ENCODE peak calls at places on chromosomes 2 and 18, in four cellular contexts. H, Z, O and B are unnamed samples.
A peak's percentile ranks its signal among the peaks of the same experiment; 100 is the strongest.

GRCh38 chr2:148642112-148642744 is 2.3 kb upstream of the EPC2 start:
- DNase-seq in H (no peak), Z (no peak), O (no peak), B (no peak)

GRCh38 chr2:206217743-206218520 is 56.5 kb upstream of the ZDBF2 start:
- DNase-seq in H (no peak), Z (no peak), O (no peak), B (no peak)

GRCh38 chr2:218879881-218880748 is 537 bp upstream of the WNT10A start:
- DNase-seq in H (no peak), Z (no peak), O (no peak), B (peak; percentile 97)

GRCh38 chr2:174546519-174547506 is 50.8 kb downstream of the WIPF1 start:
- DNase-seq in H (no peak), Z (peak; percentile 37), O (no peak), B (no peak)

GRCh38 chr2:17104454-17104853 is 413.8 kb downstream of the RAD51AP2 start:
- DNase-seq in H (no peak), Z (no peak), O (no peak), B (no peak)

GRCh38 chr2:25842155-25842554 is 36.1 kb downstream of the ASXL2 start:
- DNase-seq in H (no peak), Z (no peak), O (no peak), B (no peak)

GRCh38 chr18:23838233-23838632 is 149.0 kb downstream of the LAMA3 start:
- DNase-seq in H (no peak), Z (no peak), O (no peak), B (no peak)

GRCh38 chr2:68646303-68646702 is 2.9 kb downstream of the PROKR1 start:
- DNase-seq in H (no peak), Z (no peak), O (no peak), B (no peak)

GRCh38 chr2:26344581-26345283 is 1.2 kb upstream of the SELENOI start:
- DNase-seq in H (no peak), Z (no peak), O (peak; percentile 41), B (peak; percentile 49)

DNA sequence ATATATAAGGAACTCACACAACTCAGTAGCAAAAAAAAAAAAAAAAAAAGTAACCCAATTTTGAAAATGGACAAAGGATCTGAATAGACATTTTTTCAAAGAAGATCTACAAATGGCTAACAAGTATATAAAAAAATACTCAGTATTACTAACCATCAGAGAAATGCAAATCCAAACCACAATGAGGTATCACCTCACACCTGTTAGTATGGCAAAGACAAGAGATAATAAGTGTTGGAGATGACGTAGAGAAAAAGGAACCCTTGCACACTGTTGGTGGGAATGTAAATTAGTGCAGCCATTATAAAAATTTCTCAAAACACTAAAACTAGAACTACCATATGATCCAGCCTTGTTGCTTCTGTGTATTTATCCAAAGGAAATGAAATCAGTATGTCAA is 5.8 kb upstream of the CNDP1 start:
- DNase-seq in H (no peak), Z (no peak), O (no peak), B (no peak)
- H3K4me1 ChIP-seq in H (peaks cover 9% of the 10 kb centered on the region), Z (no peaks in the 10 kb centered on the region), O (peaks cover 2% of the 10 kb centered on the region), B (no peaks in the 10 kb centered on the region)

GRCh38 chr2:127511917-127512316 is 14.4 kb downstream of the IWS1 start:
- DNase-seq in H (no peak), Z (no peak), O (no peak), B (no peak)

GRCh38 chr2:127514076-127514475 is 12.2 kb downstream of the IWS1 start:
- DNase-seq in H (no peak), Z (no peak), O (no peak), B (no peak)

GRCh38 chr2:127514485-127514884 is 11.8 kb downstream of the IWS1 start:
- DNase-seq in H (no peak), Z (no peak), O (no peak), B (no peak)

GRCh38 chr2:127511090-127511489 is 15.2 kb downstream of the IWS1 start:
- DNase-seq in H (no peak), Z (no peak), O (no peak), B (no peak)

DNA sequence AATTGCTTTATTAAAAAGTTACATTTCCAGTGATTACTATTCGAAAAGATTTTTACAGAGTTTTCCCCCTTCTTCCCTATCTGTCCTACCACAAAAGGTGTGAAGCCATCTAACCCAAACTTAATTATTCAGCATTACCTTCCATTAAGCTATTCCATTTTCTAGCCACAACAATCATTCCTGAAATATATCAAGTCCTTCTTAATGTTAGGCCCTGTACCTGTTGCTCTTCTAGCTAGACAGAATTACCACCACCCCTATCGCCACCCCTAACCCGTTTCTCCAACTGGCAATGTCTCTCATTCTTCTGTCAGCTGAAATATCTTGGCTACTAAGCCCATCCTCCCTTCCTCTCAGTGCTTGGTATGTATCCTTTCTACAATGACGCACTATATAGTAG is 13.9 kb downstream of the IWS1 start:
- DNase-seq in H (no peak), Z (no peak), O (no peak), B (no peak)
- H3K4me1 ChIP-seq in H (peaks cover 82% of the 10 kb centered on the region), Z (peaks cover 23% of the 10 kb centered on the region), O (peaks cover 17% of the 10 kb centered on the region), B (peaks cover 91% of the 10 kb centered on the region)

DNA sequence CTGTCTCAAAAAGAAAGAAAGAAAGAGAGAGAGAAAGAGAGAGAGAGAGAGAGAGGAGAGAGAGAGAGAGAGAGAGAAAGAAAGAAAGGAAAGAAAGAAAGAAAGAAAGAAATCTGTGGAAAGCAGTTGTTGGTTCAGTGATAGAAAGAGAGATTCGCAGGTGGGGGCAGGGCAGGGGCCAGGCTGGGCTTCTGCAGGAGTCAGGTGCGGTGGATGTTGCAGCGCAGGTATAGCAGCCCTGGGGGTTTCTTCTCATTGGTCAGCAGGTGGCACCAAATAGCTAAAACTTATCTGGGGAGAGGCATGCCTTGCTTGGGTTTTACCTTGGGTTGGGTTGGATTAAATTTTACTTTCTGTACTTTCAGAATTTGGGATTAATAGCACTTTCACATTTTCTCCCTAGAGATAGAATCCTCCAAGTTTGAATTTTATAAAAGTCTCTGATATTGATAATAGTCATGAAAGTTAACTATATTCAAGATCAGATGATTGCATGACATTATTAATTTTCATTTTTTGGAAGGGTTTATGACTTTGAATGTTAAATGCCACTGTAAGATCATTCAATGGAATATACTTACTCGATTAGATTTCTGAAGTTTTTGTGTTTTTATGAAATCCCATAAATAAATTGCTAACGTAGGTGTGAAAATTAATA is 66.6 kb downstream of the SPTBN1 start:
- DNase-seq in H (peak; percentile 57), Z (peak; percentile 69), O (peak; percentile 44), B (peak; percentile 78)
- H3K4me1 ChIP-seq in H (peaks cover 73% of the 10 kb centered on the region), Z (peaks cover 21% of the 10 kb centered on the region), O (peaks cover 4% of the 10 kb centered on the region), B (no peaks in the 10 kb centered on the region)

DNA sequence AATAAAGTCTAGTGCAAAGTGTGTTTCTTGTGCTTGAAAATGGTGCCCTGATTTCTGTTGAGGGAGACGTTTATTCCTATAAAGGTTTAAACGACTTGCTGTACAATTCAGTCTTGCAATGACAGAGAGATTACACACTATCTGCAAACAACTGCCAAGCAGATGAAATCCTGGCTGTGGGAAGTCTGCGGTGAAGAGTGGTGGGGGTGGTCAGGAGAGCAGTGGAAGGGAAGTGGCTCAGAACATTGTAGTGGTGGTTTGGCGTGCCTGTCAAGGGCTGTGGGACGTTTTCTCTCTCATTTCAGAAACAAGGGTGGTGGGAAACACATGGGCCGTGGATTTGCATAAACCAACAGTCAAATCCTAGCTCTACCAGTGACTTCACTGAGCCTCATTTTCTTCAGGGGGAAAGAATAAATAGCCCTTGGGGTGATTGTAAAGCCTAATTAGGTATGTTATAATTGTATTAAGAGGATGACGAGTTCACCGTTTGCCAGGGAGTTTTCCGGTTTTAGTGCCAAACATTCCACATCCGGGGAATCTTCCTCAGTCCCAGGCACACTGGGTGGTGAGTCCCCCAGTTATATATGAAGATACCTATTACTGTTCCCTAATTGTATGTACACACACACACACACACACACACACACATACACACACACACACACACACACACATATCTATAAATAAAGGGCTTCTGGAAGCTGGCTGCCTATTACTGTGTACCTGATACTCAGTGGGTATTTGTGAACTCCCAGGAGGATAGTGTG is 115.0 kb downstream of the SPTBN1 start:
- DNase-seq in H (peak; percentile 61), Z (peak; percentile 61), O (peak; percentile 42), B (peak; percentile 72)
- H3K4me1 ChIP-seq in H (peaks cover 96% of the 10 kb centered on the region), Z (peaks cover 60% of the 10 kb centered on the region), O (peaks cover 32% of the 10 kb centered on the region), B (peaks cover 96% of the 10 kb centered on the region)

GRCh38 chr2:233082934-233083755 is 23.0 kb downstream of the INPP5D start:
- DNase-seq in H (no peak), Z (no peak), O (no peak), B (no peak)
- H3K4me1 ChIP-seq in H (peaks cover 98% of the 10 kb centered on the region), Z (no peaks in the 10 kb centered on the region), O (no peaks in the 10 kb centered on the region), B (peaks cover 94% of the 10 kb centered on the region)

GRCh38 chr2:103153580-103153979 is 391.7 kb downstream of the TMEM182 start:
- DNase-seq in H (no peak), Z (no peak), O (no peak), B (no peak)
- H3K4me1 ChIP-seq in H (no peaks in the 10 kb centered on the region), Z (no peaks in the 10 kb centered on the region), O (no peaks in the 10 kb centered on the region), B (no peaks in the 10 kb centered on the region)

GRCh38 chr18:58266291-58266690 is 222.3 kb downstream of the NEDD4L start:
- DNase-seq in H (no peak), Z (no peak), O (no peak), B (no peak)
- H3K4me1 ChIP-seq in H (peaks cover 6% of the 10 kb centered on the region), Z (peaks cover 12% of the 10 kb centered on the region), O (no peaks in the 10 kb centered on the region), B (no peaks in the 10 kb centered on the region)

DNA sequence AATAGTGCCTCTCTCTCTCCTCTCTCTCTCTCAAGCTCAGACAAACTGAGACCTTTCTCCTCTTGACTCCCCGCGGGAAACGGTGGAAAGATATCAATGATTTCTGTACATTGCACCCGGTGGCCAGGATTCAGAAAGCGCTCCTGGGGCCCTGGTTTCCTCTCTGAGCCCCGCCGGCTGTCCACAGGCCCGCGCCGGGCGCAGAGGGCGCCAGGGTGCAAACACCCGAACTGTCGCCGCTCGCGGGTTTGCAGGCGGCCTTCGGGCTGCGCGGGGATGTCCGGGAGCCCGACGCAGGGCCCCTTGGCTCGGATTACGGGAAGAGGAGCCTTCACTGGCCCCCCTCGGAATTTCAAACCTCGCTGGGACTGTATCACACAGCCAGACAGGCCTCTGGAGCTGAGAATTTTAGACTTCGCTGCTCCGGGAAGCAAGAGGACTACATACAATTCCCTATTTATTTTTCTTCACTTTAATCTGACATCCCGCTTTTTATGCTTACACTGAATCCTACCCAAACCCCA is 5.2 kb upstream of the EN1 start:
- DNase-seq in H (no peak), Z (no peak), O (no peak), B (no peak)
- H3K4me1 ChIP-seq in H (peaks cover 52% of the 10 kb centered on the region), Z (peaks cover 10% of the 10 kb centered on the region), O (no peaks in the 10 kb centered on the region), B (peaks cover 19% of the 10 kb centered on the region)

GRCh38 chr2:102028470-102028869 is 36.7 kb downstream of the IL1R2 start:
- DNase-seq in H (no peak), Z (no peak), O (no peak), B (no peak)
- H3K4me1 ChIP-seq in H (peaks cover 72% of the 10 kb centered on the region), Z (no peaks in the 10 kb centered on the region), O (peaks cover 24% of the 10 kb centered on the region), B (peaks cover 9% of the 10 kb centered on the region)

DNA sequence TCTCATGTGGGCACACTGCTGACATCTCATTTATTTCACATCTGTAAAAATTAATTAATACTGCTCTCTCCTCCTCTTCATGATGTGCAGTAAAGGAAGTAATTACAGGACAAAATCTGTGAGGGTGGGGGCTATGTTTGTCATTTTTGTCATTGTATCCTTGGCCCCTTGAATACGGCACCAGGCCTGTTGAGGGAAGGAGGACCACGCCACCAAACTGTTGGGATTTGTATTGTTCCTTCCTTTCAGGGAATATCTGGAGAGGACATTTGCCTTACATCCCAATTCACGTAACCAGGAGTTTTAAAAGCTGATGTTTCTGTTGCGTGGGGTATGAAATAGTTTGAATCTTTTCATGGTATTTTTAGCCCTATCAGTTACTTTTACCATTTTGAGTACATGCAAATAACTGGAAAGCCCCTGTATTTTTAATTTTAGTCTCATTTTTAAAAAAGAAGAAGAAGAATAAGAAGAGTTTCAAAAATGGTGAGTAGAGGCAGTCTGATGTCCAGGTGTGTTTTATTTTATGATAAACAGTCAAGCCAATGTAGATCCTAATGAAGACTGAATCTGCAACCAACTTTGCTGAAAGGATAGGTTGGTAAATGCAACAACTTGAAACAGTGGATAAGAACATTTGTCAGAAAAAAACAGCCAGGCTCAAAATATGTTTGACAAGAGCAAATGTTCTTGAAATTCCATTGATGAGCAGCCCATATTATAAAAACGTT is 54.3 kb downstream of the RASGRP3 start:
- DNase-seq in H (no peak), Z (no peak), O (no peak), B (no peak)
- H3K4me1 ChIP-seq in H (peaks cover 37% of the 10 kb centered on the region), Z (peaks cover 23% of the 10 kb centered on the region), O (no peaks in the 10 kb centered on the region), B (no peaks in the 10 kb centered on the region)